ENCODE peak calls at places on chromosomes 7 and 10, in ten cellular contexts. L, M, I, H, P, D, T, Q, N and J are unnamed samples.

GRCh38 chr7:7976677-7977076 is 8.1 kb downstream of the GLCCI1 start:
- DNase-seq in Q (no peak), P (no peak), I (no peak), T (no peak), D (no peak), L (no peak), H (no peak), N (no peak), M (no peak), J (no peak)

GRCh38 chr7:2403718-2404648 is 572 bp downstream of the CHST12 start:
- DNase-seq in P (peak), I (no peak), D (no peak), M (peak), T (no peak), L (peak), H (peak), Q (peak), N (no peak), J (no peak)

GRCh38 chr7:67636363-67637355 is 640.0 kb downstream of the TYW1 start:
- DNase-seq in L (no peak), D (no peak), H (no peak), I (no peak), N (no peak), P (no peak), M (no peak), Q (no peak), T (no peak), J (no peak)

GRCh38 chr10:124450783-124451057 is 885 bp upstream of the NKX1-2 start:
- DNase-seq in T (no peak), L (no peak), D (no peak), M (no peak), P (no peak), H (no peak), N (no peak), I (no peak), Q (no peak), J (no peak)

GRCh38 chr7:75993689-75994387 is 557 bp downstream of the TMEM120A start:
- DNase-seq in Q (peak), N (no peak), P (peak), H (peak), L (peak), D (peak), T (no peak), M (peak), I (peak), J (peak)

GRCh38 chr7:111990597-111990996 is 215.6 kb downstream of the DOCK4 start:
- DNase-seq in D (no peak), L (no peak), M (no peak), I (no peak), Q (no peak), N (no peak), T (no peak), H (no peak), P (no peak), J (no peak)

GRCh38 chr7:27200761-27201230 is 905 bp upstream of the HOXA13 start:
- DNase-seq in L (no peak), I (no peak), D (no peak), N (no peak), M (no peak), Q (no peak), H (no peak), P (no peak), T (no peak), J (no peak)

GRCh38 chr7:94698275-94698674 is 42.3 kb upstream of the SGCE start:
- DNase-seq in P (peak), D (peak), H (peak), Q (no peak), M (no peak), L (no peak), T (peak), N (peak), I (no peak), J (no peak)

GRCh38 chr10:77637986-77638765 is 568 bp upstream of the KCNMA1 start:
- DNase-seq in T (no peak), P (no peak), L (peak), Q (peak), I (peak), N (no peak), M (peak), H (peak), D (no peak), J (no peak)

GRCh38 chr7:129431911-129432643 is 2.2 kb upstream of the STRIP2 start:
- DNase-seq in P (no peak), N (no peak), I (no peak), D (no peak), L (no peak), M (no peak), T (no peak), H (no peak), Q (no peak), J (no peak)

GRCh38 chr10:97726636-97727178 is 10.2 kb upstream of the ZFYVE27 start:
- DNase-seq in M (peak), Q (no peak), N (no peak), I (no peak), L (no peak), T (peak), D (peak), H (peak), P (peak), J (no peak)

GRCh38 chr7:142932386-142933091 is 1.0 kb downstream of the TRPV5 start:
- DNase-seq in N (no peak), H (no peak), I (no peak), L (no peak), M (no peak), Q (no peak), T (no peak), D (no peak), P (no peak), J (no peak)

GRCh38 chr10:89940076-89940475 is 238.7 kb downstream of the KIF20B start:
- DNase-seq in H (no peak), I (no peak), T (no peak), P (no peak), D (no peak), Q (no peak), M (no peak), L (no peak), N (no peak), J (no peak)

GRCh38 chr10:113356794-113357687 is 195.8 kb upstream of the HABP2 start:
- DNase-seq in I (no peak), L (no peak), Q (no peak), H (peak), D (no peak), N (no peak), T (peak), P (no peak), M (no peak), J (no peak)

GRCh38 chr10:15436696-15437095 is 65.6 kb upstream of the FAM171A1 start:
- DNase-seq in M (no peak), L (no peak), H (peak), T (peak), D (no peak), Q (no peak), P (no peak), N (no peak), I (no peak), J (no peak)

GRCh38 chr7:106108988-106109387 is 3.1 kb downstream of the SYPL1 start:
- DNase-seq in M (no peak), I (no peak), H (no peak), N (no peak), T (no peak), P (no peak), Q (no peak), D (no peak), L (no peak), J (no peak)

GRCh38 chr10:391849-392704 is 256.8 kb downstream of the ZMYND11 start:
- DNase-seq in Q (no peak), M (no peak), I (no peak), L (no peak), P (no peak), T (no peak), D (no peak), N (no peak), H (no peak), J (no peak)

GRCh38 chr7:50446542-50446960 is 3.6 kb downstream of the FIGNL1 start:
- DNase-seq in M (peak), Q (no peak), N (no peak), D (peak), I (no peak), L (no peak), H (peak), T (peak), P (peak), J (no peak)

GRCh38 chr7:145957160-145957890 is 159.3 kb upstream of the CNTNAP2 start:
- DNase-seq in P (no peak), T (no peak), N (no peak), L (no peak), I (no peak), D (no peak), M (no peak), H (no peak), Q (no peak), J (no peak)

GRCh38 chr10:74901867-74902439 is 75.6 kb downstream of the KAT6B start:
- DNase-seq in N (no peak), P (no peak), I (no peak), M (no peak), T (no peak), Q (no peak), H (no peak), D (no peak), L (no peak), J (no peak)

GRCh38 chr7:109793-110556 is 82.4 kb upstream of the FAM20C start:
- DNase-seq in N (no peak), T (no peak), H (no peak), P (no peak), I (no peak), Q (no peak), M (no peak), L (no peak), D (no peak), J (no peak)

GRCh38 chr7:82945056-82945455 is 217.6 kb downstream of the PCLO start:
- DNase-seq in N (no peak), M (no peak), L (no peak), I (no peak), D (no peak), H (no peak), Q (no peak), T (no peak), P (no peak), J (no peak)

GRCh38 chr7:99362801-99363200 is 11.7 kb upstream of the ARPC1B start:
- DNase-seq in D (peak), H (peak), Q (no peak), L (no peak), M (no peak), P (peak), I (no peak), T (peak), N (peak), J (no peak)

GRCh38 chr7:46468753-46469356 is 547.8 kb upstream of the IGFBP3 start:
- DNase-seq in M (no peak), T (no peak), P (peak), D (no peak), N (no peak), L (no peak), H (peak), Q (peak), I (no peak), J (no peak)

GRCh38 chr10:23974886-23975830 is 233.8 kb upstream of the KIAA1217 start:
- DNase-seq in T (no peak), M (no peak), Q (no peak), H (no peak), P (no peak), N (no peak), I (no peak), L (no peak), D (no peak), J (no peak)

GRCh38 chr10:6950133-6950532 is 370.1 kb upstream of the PRKCQ start:
- DNase-seq in D (no peak), N (no peak), I (no peak), Q (no peak), L (no peak), P (no peak), T (no peak), H (no peak), M (no peak), J (no peak)

DNA sequence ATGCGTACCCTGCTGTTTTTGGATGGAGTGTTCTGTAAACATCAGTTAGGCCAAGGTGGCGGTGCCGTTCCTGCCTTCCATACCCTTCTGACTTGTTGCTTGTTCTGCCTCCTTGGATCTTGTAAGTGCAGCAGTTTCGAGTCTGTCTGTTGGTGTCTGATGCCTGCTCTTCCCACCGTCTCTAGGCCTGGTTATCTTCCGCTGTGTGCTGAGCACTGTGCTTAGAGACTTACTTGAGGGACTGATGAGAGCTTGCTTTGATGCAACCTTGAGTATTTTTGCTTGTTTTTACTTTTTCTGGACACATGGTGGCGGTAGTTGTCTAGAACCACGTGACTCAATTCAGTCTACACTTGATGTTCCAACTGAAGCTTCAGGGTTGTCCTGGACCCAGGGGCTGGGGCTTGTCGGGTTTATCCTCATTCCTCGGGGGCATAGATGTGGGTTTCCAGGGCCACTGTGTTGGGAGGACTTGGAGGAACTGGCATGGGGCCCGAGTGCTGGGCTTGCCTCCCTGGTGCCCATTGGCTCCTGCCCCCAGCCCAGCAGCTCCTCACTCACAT is 14.4 kb upstream of the SPRN start:
- DNase-seq in N (no peak), D (no peak), I (no peak), H (peak), L (no peak), T (no peak), Q (no peak), P (peak), M (no peak), J (peak)
- TF ChIP-seq CTCF in N (peak), D (no peak), I (no peak), H (peak), L (no peak), T (peak), Q (no peak), P (peak), M (no peak), J (peak)

DNA sequence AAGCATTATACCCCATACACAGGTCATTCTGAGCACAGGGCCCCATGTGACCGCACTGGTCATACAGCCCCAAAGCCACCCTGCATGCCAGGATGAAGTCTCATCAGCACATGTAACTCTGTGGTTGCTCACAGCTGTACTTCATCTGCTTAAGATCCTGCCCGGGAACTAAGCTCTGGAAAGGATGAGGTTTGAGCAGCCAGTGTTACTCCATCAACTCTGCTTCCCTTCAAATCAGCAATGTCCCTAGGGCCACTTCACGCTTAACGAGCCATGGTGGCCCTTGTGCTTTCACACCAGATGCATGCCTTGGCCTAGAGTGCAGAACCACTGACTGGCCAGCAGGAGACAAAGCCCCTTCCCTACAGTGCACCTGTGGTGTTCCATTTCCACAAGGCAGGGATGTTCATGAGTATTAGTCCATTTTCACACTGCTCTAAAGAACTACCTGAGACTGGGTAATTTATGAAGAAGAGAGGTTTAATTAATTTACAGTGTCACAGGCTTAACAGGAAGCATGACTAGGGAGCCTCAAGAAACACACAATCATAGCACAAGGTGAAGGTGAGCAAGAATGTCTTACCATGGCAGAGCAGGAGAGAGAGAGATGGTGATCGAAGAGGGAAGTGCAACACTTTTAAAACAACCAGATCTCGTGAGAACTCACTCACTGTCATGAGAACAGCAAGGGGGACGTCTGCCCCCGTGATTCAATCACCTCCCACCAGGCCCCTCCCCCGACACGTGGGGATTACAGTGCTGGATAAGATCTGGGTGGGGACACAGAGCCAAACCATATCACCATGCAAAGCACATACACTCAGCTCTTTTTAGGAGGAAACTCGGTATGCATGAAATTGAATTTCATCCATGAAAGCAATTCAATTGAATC is 149.0 kb upstream of the CDCA7L start:
- DNase-seq in P (peak), T (peak), I (no peak), H (peak), D (no peak), M (no peak), L (no peak), N (peak), Q (no peak), J (no peak)
- TF ChIP-seq CTCF in P (peak), T (no peak), I (no peak), H (no peak), D (peak), M (peak), L (no peak), N (no peak), Q (peak), J (no peak)

DNA sequence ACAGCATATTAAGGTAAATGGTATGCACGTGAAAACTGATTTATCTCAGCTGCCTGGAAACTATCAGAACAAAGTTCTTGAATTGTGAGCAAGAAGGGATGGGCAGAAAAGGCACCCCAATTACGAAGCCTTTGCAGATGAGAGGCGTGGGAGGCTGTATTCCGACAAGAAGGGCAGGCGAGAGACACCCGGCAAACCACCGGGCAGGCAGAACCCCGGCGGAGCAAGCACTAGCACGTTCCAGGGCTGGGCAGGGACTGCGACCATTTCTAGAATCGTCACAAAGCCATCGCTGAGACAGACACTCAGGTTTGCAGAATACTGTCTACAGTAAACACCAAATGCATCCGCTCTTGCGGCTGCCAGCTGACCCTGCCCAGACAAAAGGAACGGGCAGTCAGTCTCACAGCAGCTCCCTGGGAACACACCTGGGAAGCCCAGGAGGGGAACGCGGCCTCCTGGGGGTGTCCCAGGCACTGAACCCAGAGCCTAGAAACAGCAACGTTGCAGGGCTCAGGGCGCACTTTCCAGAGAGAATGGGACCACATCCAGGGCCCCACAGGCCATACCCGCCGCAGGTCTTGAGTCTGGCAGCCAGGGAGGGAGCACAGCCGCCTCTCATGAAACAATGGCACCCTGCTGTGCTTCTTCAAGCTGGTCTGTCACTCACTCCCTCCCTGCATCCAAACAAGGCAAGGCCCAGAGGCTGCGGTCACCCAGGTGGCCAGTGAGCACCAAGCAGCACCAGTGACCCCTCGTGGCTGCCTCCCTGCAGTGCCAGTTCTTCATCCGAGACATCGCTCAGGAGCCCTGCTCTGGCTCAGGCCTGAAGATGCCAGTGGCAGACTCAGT is 261.9 kb downstream of the PTPRN2 start:
- DNase-seq in D (no peak), M (no peak), P (no peak), H (no peak), I (no peak), T (no peak), Q (no peak), L (no peak), N (no peak), J (no peak)
- TF ChIP-seq CTCF in D (no peak), M (no peak), P (no peak), H (no peak), I (peak), T (no peak), Q (no peak), L (no peak), N (no peak), J (no peak)

GRCh38 chr10:78970261-78970660 is 98.5 kb upstream of the ZMIZ1 start:
- DNase-seq in D (no peak), L (no peak), H (no peak), T (no peak), Q (no peak), P (no peak), M (no peak), N (no peak), I (no peak), J (no peak)

GRCh38 chr10:78972160-78972946 is 96.4 kb upstream of the ZMIZ1 start:
- DNase-seq in Q (peak), T (no peak), M (peak), D (peak), N (peak), I (peak), P (peak), L (peak), H (peak), J (no peak)

GRCh38 chr10:78972947-78973900 is 95.5 kb upstream of the ZMIZ1 start:
- DNase-seq in H (peak), Q (peak), T (peak), N (peak), D (peak), I (peak), M (peak), L (peak), P (peak), J (peak)

GRCh38 chr10:78969719-78970118 is 99.0 kb upstream of the ZMIZ1 start:
- DNase-seq in Q (no peak), H (no peak), P (no peak), T (no peak), M (no peak), D (no peak), L (no peak), N (no peak), I (no peak), J (no peak)

GRCh38 chr10:78971094-78971682 is 97.6 kb upstream of the ZMIZ1 start:
- DNase-seq in T (no peak), M (no peak), N (no peak), I (no peak), D (no peak), H (no peak), P (no peak), L (no peak), Q (no peak), J (no peak)
- TF ChIP-seq CTCF in T (peak), M (no peak), N (no peak), I (no peak), D (no peak), H (no peak), P (no peak), L (no peak), Q (no peak), J (no peak)

DNA sequence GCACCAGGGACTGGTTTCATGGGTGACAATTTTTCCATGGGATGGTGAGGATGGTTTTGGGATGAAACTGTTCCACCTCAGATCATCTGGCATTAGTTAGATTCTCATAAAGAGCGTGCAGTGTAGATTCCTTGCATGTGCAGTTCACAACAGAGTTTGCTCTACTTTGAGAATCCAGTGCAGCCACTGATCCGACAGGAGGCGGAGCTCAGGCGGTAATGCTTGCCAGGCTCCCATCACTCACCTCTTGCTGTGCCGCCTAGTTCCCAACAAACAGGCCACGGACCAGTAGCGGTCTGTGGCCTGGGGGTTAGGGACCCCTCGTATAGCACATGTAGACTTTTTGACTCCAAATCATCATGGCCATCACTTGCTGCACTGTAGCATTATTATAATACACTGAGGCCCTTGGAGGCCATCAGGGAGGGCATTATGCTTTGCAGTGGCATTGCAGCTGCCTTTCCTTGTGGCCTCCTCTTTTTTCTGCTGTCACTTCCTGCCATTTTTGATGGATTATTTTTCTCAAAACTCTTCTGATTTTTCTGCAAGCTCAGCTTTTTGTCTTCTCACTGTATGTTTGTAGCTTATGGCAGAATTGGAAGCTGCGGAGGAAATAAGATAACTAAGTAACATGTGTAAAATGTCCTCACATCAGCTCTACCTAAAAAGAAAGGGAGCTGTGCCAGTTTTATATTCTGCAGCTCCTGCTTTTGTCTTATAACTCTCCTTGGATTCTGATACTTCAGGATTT is 18.5 kb downstream of the CSGALNACT2 start:
- DNase-seq in M (no peak), Q (no peak), I (no peak), N (no peak), P (no peak), H (no peak), D (no peak), L (no peak), T (no peak), J (no peak)
- TF ChIP-seq CTCF in M (no peak), Q (no peak), I (no peak), N (no peak), P (no peak), H (no peak), D (no peak), L (no peak), T (no peak), J (no peak)